ENCODE peak calls at places on chromosomes 7 and 10, in seven cellular contexts. One of them, this sample, is unnamed.
A peak's percentile ranks its signal among the peaks of the same experiment; 100 is the strongest.

GRCh38 chr10:2508971-2509605 is 558.3 kb upstream of the PFKP start:
- DNase-seq in heart left ventricle: no peak
- DNase-seq in M059J: peak; percentile 61
- DNase-seq in hypothalamus: no peak
- DNase-seq in stimulated activated CD4-positive, alpha-beta T cell treated with anti-CD3 and anti-CD28 coated beads, Interleukin-12 subunit alpha, Interleukin-12 subunit beta, amount 100 ng/mL, for 48 hours: no peak
- DNase-seq in amniotic epithelial cell: peak; percentile 80
- DNase-seq in NCI-H1694 treated with DMSO at 0.1 percent for 48 hours: no peak
- DNase-seq in this sample: no peak

GRCh38 chr10:122112021-122112616 is 123.2 kb downstream of the TACC2 start:
- DNase-seq in M059J: no peak
- DNase-seq in amniotic epithelial cell: peak; percentile 17
- DNase-seq in NCI-H1694 treated with DMSO at 0.1 percent for 48 hours: no peak
- DNase-seq in hypothalamus: no peak
- DNase-seq in heart left ventricle: no peak
- DNase-seq in stimulated activated CD4-positive, alpha-beta T cell treated with anti-CD3 and anti-CD28 coated beads, Interleukin-12 subunit alpha, Interleukin-12 subunit beta, amount 100 ng/mL, for 48 hours: no peak
- DNase-seq in this sample: no peak

GRCh38 chr10:24255907-24256306 is 47.0 kb downstream of the KIAA1217 start:
- DNase-seq in M059J: no peak
- DNase-seq in NCI-H1694 treated with DMSO at 0.1 percent for 48 hours: peak; percentile 2
- DNase-seq in stimulated activated CD4-positive, alpha-beta T cell treated with anti-CD3 and anti-CD28 coated beads, Interleukin-12 subunit alpha, Interleukin-12 subunit beta, amount 100 ng/mL, for 48 hours: no peak
- DNase-seq in hypothalamus: no peak
- DNase-seq in amniotic epithelial cell: peak; percentile 72
- DNase-seq in heart left ventricle: peak; percentile 70
- DNase-seq in this sample: no peak

GRCh38 chr7:142880886-142881505 is 4.5 kb downstream of the TRPV6 start:
- DNase-seq in NCI-H1694 treated with DMSO at 0.1 percent for 48 hours: no peak
- DNase-seq in M059J: no peak
- DNase-seq in heart left ventricle: no peak
- DNase-seq in stimulated activated CD4-positive, alpha-beta T cell treated with anti-CD3 and anti-CD28 coated beads, Interleukin-12 subunit alpha, Interleukin-12 subunit beta, amount 100 ng/mL, for 48 hours: peak; percentile 11
- DNase-seq in hypothalamus: no peak
- DNase-seq in amniotic epithelial cell: peak; percentile 24
- DNase-seq in this sample: peak; percentile 32

GRCh38 chr10:36172054-36172531 is 530.0 kb upstream of the FZD8 start:
- DNase-seq in M059J: peak; percentile 73
- DNase-seq in heart left ventricle: no peak
- DNase-seq in hypothalamus: no peak
- DNase-seq in NCI-H1694 treated with DMSO at 0.1 percent for 48 hours: no peak
- DNase-seq in amniotic epithelial cell: peak; percentile 61
- DNase-seq in stimulated activated CD4-positive, alpha-beta T cell treated with anti-CD3 and anti-CD28 coated beads, Interleukin-12 subunit alpha, Interleukin-12 subunit beta, amount 100 ng/mL, for 48 hours: no peak
- DNase-seq in this sample: no peak

GRCh38 chr7:1950623-1951523 is 280.8 kb downstream of the ELFN1 start:
- DNase-seq in stimulated activated CD4-positive, alpha-beta T cell treated with anti-CD3 and anti-CD28 coated beads, Interleukin-12 subunit alpha, Interleukin-12 subunit beta, amount 100 ng/mL, for 48 hours: no peak
- DNase-seq in amniotic epithelial cell: peak; percentile 25
- DNase-seq in NCI-H1694 treated with DMSO at 0.1 percent for 48 hours: no peak
- DNase-seq in hypothalamus: no peak
- DNase-seq in M059J: peak; percentile 34
- DNase-seq in heart left ventricle: peak; percentile 59
- DNase-seq in this sample: no peak

GRCh38 chr10:75431180-75432111 is at the start of gene LRMDA:
- DNase-seq in stimulated activated CD4-positive, alpha-beta T cell treated with anti-CD3 and anti-CD28 coated beads, Interleukin-12 subunit alpha, Interleukin-12 subunit beta, amount 100 ng/mL, for 48 hours: no peak
- DNase-seq in NCI-H1694 treated with DMSO at 0.1 percent for 48 hours: no peak
- DNase-seq in M059J: no peak
- DNase-seq in amniotic epithelial cell: peak; percentile 29
- DNase-seq in hypothalamus: no peak
- DNase-seq in heart left ventricle: peak; percentile 59
- DNase-seq in this sample: no peak

GRCh38 chr7:124754576-124755264 is 10.9 kb downstream of the GPR37 start:
- DNase-seq in M059J: no peak
- DNase-seq in hypothalamus: no peak
- DNase-seq in amniotic epithelial cell: no peak
- DNase-seq in heart left ventricle: no peak
- DNase-seq in NCI-H1694 treated with DMSO at 0.1 percent for 48 hours: no peak
- DNase-seq in stimulated activated CD4-positive, alpha-beta T cell treated with anti-CD3 and anti-CD28 coated beads, Interleukin-12 subunit alpha, Interleukin-12 subunit beta, amount 100 ng/mL, for 48 hours: no peak
- DNase-seq in this sample: no peak

GRCh38 chr7:108012499-108013430 is 9.8 kb upstream of the LAMB1 start:
- DNase-seq in heart left ventricle: no peak
- DNase-seq in hypothalamus: no peak
- DNase-seq in amniotic epithelial cell: peak; percentile 83
- DNase-seq in NCI-H1694 treated with DMSO at 0.1 percent for 48 hours: no peak
- DNase-seq in M059J: peak; percentile 35
- DNase-seq in stimulated activated CD4-positive, alpha-beta T cell treated with anti-CD3 and anti-CD28 coated beads, Interleukin-12 subunit alpha, Interleukin-12 subunit beta, amount 100 ng/mL, for 48 hours: no peak
- DNase-seq in this sample: no peak

GRCh38 chr7:138167222-138167621 is 91.0 kb downstream of the AKR1D1 start:
- DNase-seq in NCI-H1694 treated with DMSO at 0.1 percent for 48 hours: no peak
- DNase-seq in heart left ventricle: no peak
- DNase-seq in hypothalamus: no peak
- DNase-seq in amniotic epithelial cell: no peak
- DNase-seq in stimulated activated CD4-positive, alpha-beta T cell treated with anti-CD3 and anti-CD28 coated beads, Interleukin-12 subunit alpha, Interleukin-12 subunit beta, amount 100 ng/mL, for 48 hours: no peak
- DNase-seq in M059J: no peak
- DNase-seq in this sample: no peak

GRCh38 chr10:75987610-75988009 is 556.2 kb downstream of the LRMDA start:
- DNase-seq in hypothalamus: no peak
- DNase-seq in NCI-H1694 treated with DMSO at 0.1 percent for 48 hours: no peak
- DNase-seq in amniotic epithelial cell: peak; percentile 1
- DNase-seq in stimulated activated CD4-positive, alpha-beta T cell treated with anti-CD3 and anti-CD28 coated beads, Interleukin-12 subunit alpha, Interleukin-12 subunit beta, amount 100 ng/mL, for 48 hours: no peak
- DNase-seq in M059J: peak; percentile 60
- DNase-seq in heart left ventricle: no peak
- DNase-seq in this sample: no peak

This sample was measured in stimulated activated naive B cell treated with anti-CD40 and anti-IgM and Interleukin-4, amounts not matched to agents 10 μg/mL and 1 μg/mL and 100 μg/mL, for 72 hours.